ENCODE peak calls at places on chromosome 3, in eight cellular contexts. One of them, this sample, is unnamed.

GRCh38 chr3:32821686-32822296 is 4.0 kb downstream of the TRIM71 start:
- DNase-seq in stimulated activated CD8-positive, alpha-beta memory T cell treated with anti-CD3 and anti-CD28 coated beads, Interleukin-15, amount 100 ng/mL, for 24 hours: no peak
- DNase-seq in GM23338: peak
- DNase-seq in NCI-H1436: no peak
- DNase-seq in stimulated activated naive B cell treated with anti-CD40 and anti-IgM and Interleukin-4, amounts not matched to agents 10 μg/mL and 1 μg/mL and 100 μg/mL, for 72 hours: no peak
- DNase-seq in aorta: no peak
- DNase-seq in heart right ventricle: no peak
- DNase-seq in nephron progenitor cell: peak
- DNase-seq in this sample: no peak

GRCh38 chr3:82293867-82294266 is 532.4 kb upstream of the GBE1 start:
- DNase-seq in stimulated activated naive B cell treated with anti-CD40 and anti-IgM and Interleukin-4, amounts not matched to agents 10 μg/mL and 1 μg/mL and 100 μg/mL, for 72 hours: no peak
- DNase-seq in stimulated activated CD8-positive, alpha-beta memory T cell treated with anti-CD3 and anti-CD28 coated beads, Interleukin-15, amount 100 ng/mL, for 24 hours: no peak
- DNase-seq in heart right ventricle: no peak
- DNase-seq in NCI-H1436: no peak
- DNase-seq in aorta: no peak
- DNase-seq in nephron progenitor cell: no peak
- DNase-seq in GM23338: no peak
- DNase-seq in this sample: no peak

GRCh38 chr3:64343692-64344440 is 118.6 kb upstream of the PRICKLE2 start:
- DNase-seq in aorta: no peak
- DNase-seq in heart right ventricle: no peak
- DNase-seq in GM23338: no peak
- DNase-seq in nephron progenitor cell: no peak
- DNase-seq in stimulated activated CD8-positive, alpha-beta memory T cell treated with anti-CD3 and anti-CD28 coated beads, Interleukin-15, amount 100 ng/mL, for 24 hours: no peak
- DNase-seq in NCI-H1436: no peak
- DNase-seq in stimulated activated naive B cell treated with anti-CD40 and anti-IgM and Interleukin-4, amounts not matched to agents 10 μg/mL and 1 μg/mL and 100 μg/mL, for 72 hours: no peak
- DNase-seq in this sample: no peak

GRCh38 chr3:38578551-38578950 is 70.9 kb downstream of the SCN5A start:
- DNase-seq in GM23338: no peak
- DNase-seq in stimulated activated naive B cell treated with anti-CD40 and anti-IgM and Interleukin-4, amounts not matched to agents 10 μg/mL and 1 μg/mL and 100 μg/mL, for 72 hours: no peak
- DNase-seq in NCI-H1436: no peak
- DNase-seq in aorta: no peak
- DNase-seq in heart right ventricle: no peak
- DNase-seq in nephron progenitor cell: no peak
- DNase-seq in stimulated activated CD8-positive, alpha-beta memory T cell treated with anti-CD3 and anti-CD28 coated beads, Interleukin-15, amount 100 ng/mL, for 24 hours: no peak
- DNase-seq in this sample: no peak

GRCh38 chr3:17154221-17154620 is 269.5 kb downstream of the PLCL2 start:
- DNase-seq in nephron progenitor cell: no peak
- DNase-seq in NCI-H1436: no peak
- DNase-seq in stimulated activated CD8-positive, alpha-beta memory T cell treated with anti-CD3 and anti-CD28 coated beads, Interleukin-15, amount 100 ng/mL, for 24 hours: no peak
- DNase-seq in heart right ventricle: no peak
- DNase-seq in stimulated activated naive B cell treated with anti-CD40 and anti-IgM and Interleukin-4, amounts not matched to agents 10 μg/mL and 1 μg/mL and 100 μg/mL, for 72 hours: no peak
- DNase-seq in aorta: no peak
- DNase-seq in GM23338: no peak
- DNase-seq in this sample: no peak

GRCh38 chr3:138686771-138687221 is 78.2 kb downstream of the FAIM start:
- DNase-seq in NCI-H1436: no peak
- DNase-seq in stimulated activated CD8-positive, alpha-beta memory T cell treated with anti-CD3 and anti-CD28 coated beads, Interleukin-15, amount 100 ng/mL, for 24 hours: no peak
- DNase-seq in nephron progenitor cell: no peak
- DNase-seq in aorta: no peak
- DNase-seq in GM23338: no peak
- DNase-seq in stimulated activated naive B cell treated with anti-CD40 and anti-IgM and Interleukin-4, amounts not matched to agents 10 μg/mL and 1 μg/mL and 100 μg/mL, for 72 hours: peak
- DNase-seq in heart right ventricle: no peak
- DNase-seq in this sample: no peak

GRCh38 chr3:29324180-29324651 is 43.3 kb downstream of the RBMS3 start:
- DNase-seq in NCI-H1436: no peak
- DNase-seq in GM23338: no peak
- DNase-seq in nephron progenitor cell: no peak
- DNase-seq in stimulated activated naive B cell treated with anti-CD40 and anti-IgM and Interleukin-4, amounts not matched to agents 10 μg/mL and 1 μg/mL and 100 μg/mL, for 72 hours: peak
- DNase-seq in aorta: peak
- DNase-seq in stimulated activated CD8-positive, alpha-beta memory T cell treated with anti-CD3 and anti-CD28 coated beads, Interleukin-15, amount 100 ng/mL, for 24 hours: no peak
- DNase-seq in heart right ventricle: peak
- DNase-seq in this sample: no peak

GRCh38 chr3:13140596-13140995 is 67.4 kb upstream of the IQSEC1 start:
- DNase-seq in stimulated activated naive B cell treated with anti-CD40 and anti-IgM and Interleukin-4, amounts not matched to agents 10 μg/mL and 1 μg/mL and 100 μg/mL, for 72 hours: no peak
- DNase-seq in GM23338: no peak
- DNase-seq in heart right ventricle: no peak
- DNase-seq in stimulated activated CD8-positive, alpha-beta memory T cell treated with anti-CD3 and anti-CD28 coated beads, Interleukin-15, amount 100 ng/mL, for 24 hours: no peak
- DNase-seq in nephron progenitor cell: no peak
- DNase-seq in NCI-H1436: no peak
- DNase-seq in aorta: no peak
- DNase-seq in this sample: no peak

GRCh38 chr3:31614162-31614921 is 81.6 kb downstream of the STT3B start:
- DNase-seq in NCI-H1436: no peak
- DNase-seq in nephron progenitor cell: no peak
- DNase-seq in stimulated activated CD8-positive, alpha-beta memory T cell treated with anti-CD3 and anti-CD28 coated beads, Interleukin-15, amount 100 ng/mL, for 24 hours: no peak
- DNase-seq in stimulated activated naive B cell treated with anti-CD40 and anti-IgM and Interleukin-4, amounts not matched to agents 10 μg/mL and 1 μg/mL and 100 μg/mL, for 72 hours: no peak
- DNase-seq in heart right ventricle: no peak
- DNase-seq in aorta: no peak
- DNase-seq in GM23338: no peak
- DNase-seq in this sample: no peak

GRCh38 chr3:184300377-184300717 is 1.3 kb downstream of the PSMD2 start:
- DNase-seq in NCI-H1436: no peak
- DNase-seq in stimulated activated CD8-positive, alpha-beta memory T cell treated with anti-CD3 and anti-CD28 coated beads, Interleukin-15, amount 100 ng/mL, for 24 hours: no peak
- DNase-seq in heart right ventricle: no peak
- DNase-seq in nephron progenitor cell: no peak
- DNase-seq in stimulated activated naive B cell treated with anti-CD40 and anti-IgM and Interleukin-4, amounts not matched to agents 10 μg/mL and 1 μg/mL and 100 μg/mL, for 72 hours: no peak
- DNase-seq in GM23338: no peak
- DNase-seq in aorta: no peak
- DNase-seq in this sample: no peak

GRCh38 chr3:118057086-118057485 is 977.6 kb downstream of the IGSF11 start:
- DNase-seq in nephron progenitor cell: no peak
- DNase-seq in heart right ventricle: no peak
- DNase-seq in NCI-H1436: no peak
- DNase-seq in stimulated activated CD8-positive, alpha-beta memory T cell treated with anti-CD3 and anti-CD28 coated beads, Interleukin-15, amount 100 ng/mL, for 24 hours: no peak
- DNase-seq in aorta: no peak
- DNase-seq in stimulated activated naive B cell treated with anti-CD40 and anti-IgM and Interleukin-4, amounts not matched to agents 10 μg/mL and 1 μg/mL and 100 μg/mL, for 72 hours: no peak
- DNase-seq in GM23338: no peak
- DNase-seq in this sample: no peak

GRCh38 chr3:149415484-149415883 is 38.0 kb upstream of the TM4SF1 start:
- DNase-seq in GM23338: no peak
- DNase-seq in stimulated activated CD8-positive, alpha-beta memory T cell treated with anti-CD3 and anti-CD28 coated beads, Interleukin-15, amount 100 ng/mL, for 24 hours: no peak
- DNase-seq in nephron progenitor cell: no peak
- DNase-seq in NCI-H1436: no peak
- DNase-seq in heart right ventricle: no peak
- DNase-seq in stimulated activated naive B cell treated with anti-CD40 and anti-IgM and Interleukin-4, amounts not matched to agents 10 μg/mL and 1 μg/mL and 100 μg/mL, for 72 hours: no peak
- DNase-seq in aorta: no peak
- DNase-seq in this sample: no peak

GRCh38 chr3:111081008-111081545 is 9.5 kb downstream of the NECTIN3 start:
- DNase-seq in stimulated activated CD8-positive, alpha-beta memory T cell treated with anti-CD3 and anti-CD28 coated beads, Interleukin-15, amount 100 ng/mL, for 24 hours: no peak
- DNase-seq in stimulated activated naive B cell treated with anti-CD40 and anti-IgM and Interleukin-4, amounts not matched to agents 10 μg/mL and 1 μg/mL and 100 μg/mL, for 72 hours: no peak
- DNase-seq in GM23338: no peak
- DNase-seq in nephron progenitor cell: no peak
- DNase-seq in heart right ventricle: no peak
- DNase-seq in NCI-H1436: no peak
- DNase-seq in aorta: no peak
- DNase-seq in this sample: no peak

GRCh38 chr3:119315600-119316312 is 21.6 kb downstream of the ARHGAP31 start:
- DNase-seq in nephron progenitor cell: no peak
- DNase-seq in NCI-H1436: no peak
- DNase-seq in stimulated activated CD8-positive, alpha-beta memory T cell treated with anti-CD3 and anti-CD28 coated beads, Interleukin-15, amount 100 ng/mL, for 24 hours: no peak
- DNase-seq in heart right ventricle: no peak
- DNase-seq in GM23338: no peak
- DNase-seq in aorta: no peak
- DNase-seq in stimulated activated naive B cell treated with anti-CD40 and anti-IgM and Interleukin-4, amounts not matched to agents 10 μg/mL and 1 μg/mL and 100 μg/mL, for 72 hours: no peak
- DNase-seq in this sample: no peak

GRCh38 chr3:128383316-128384235 is 83.1 kb downstream of the DNAJB8 start:
- DNase-seq in stimulated activated naive B cell treated with anti-CD40 and anti-IgM and Interleukin-4, amounts not matched to agents 10 μg/mL and 1 μg/mL and 100 μg/mL, for 72 hours: no peak
- DNase-seq in heart right ventricle: peak
- DNase-seq in stimulated activated CD8-positive, alpha-beta memory T cell treated with anti-CD3 and anti-CD28 coated beads, Interleukin-15, amount 100 ng/mL, for 24 hours: peak
- DNase-seq in aorta: peak
- DNase-seq in NCI-H1436: peak
- DNase-seq in nephron progenitor cell: no peak
- DNase-seq in GM23338: no peak
- DNase-seq in this sample: no peak

GRCh38 chr3:177284383-177284881 is 87.2 kb upstream of the TBL1XR1 start:
- DNase-seq in NCI-H1436: peak
- DNase-seq in aorta: peak
- DNase-seq in stimulated activated CD8-positive, alpha-beta memory T cell treated with anti-CD3 and anti-CD28 coated beads, Interleukin-15, amount 100 ng/mL, for 24 hours: no peak
- DNase-seq in GM23338: peak
- DNase-seq in nephron progenitor cell: no peak
- DNase-seq in heart right ventricle: peak
- DNase-seq in stimulated activated naive B cell treated with anti-CD40 and anti-IgM and Interleukin-4, amounts not matched to agents 10 μg/mL and 1 μg/mL and 100 μg/mL, for 72 hours: no peak
- DNase-seq in this sample: no peak

GRCh38 chr3:195043612-195044144 is 227.3 kb downstream of the XXYLT1 start:
- DNase-seq in stimulated activated CD8-positive, alpha-beta memory T cell treated with anti-CD3 and anti-CD28 coated beads, Interleukin-15, amount 100 ng/mL, for 24 hours: no peak
- DNase-seq in NCI-H1436: no peak
- DNase-seq in nephron progenitor cell: no peak
- DNase-seq in GM23338: no peak
- DNase-seq in heart right ventricle: no peak
- DNase-seq in aorta: no peak
- DNase-seq in stimulated activated naive B cell treated with anti-CD40 and anti-IgM and Interleukin-4, amounts not matched to agents 10 μg/mL and 1 μg/mL and 100 μg/mL, for 72 hours: no peak
- DNase-seq in this sample: no peak

GRCh38 chr3:134804508-134805480 is 9.7 kb downstream of the EPHB1 start:
- DNase-seq in NCI-H1436: no peak
- DNase-seq in GM23338: no peak
- DNase-seq in stimulated activated CD8-positive, alpha-beta memory T cell treated with anti-CD3 and anti-CD28 coated beads, Interleukin-15, amount 100 ng/mL, for 24 hours: no peak
- DNase-seq in aorta: no peak
- DNase-seq in stimulated activated naive B cell treated with anti-CD40 and anti-IgM and Interleukin-4, amounts not matched to agents 10 μg/mL and 1 μg/mL and 100 μg/mL, for 72 hours: no peak
- DNase-seq in heart right ventricle: no peak
- DNase-seq in nephron progenitor cell: no peak
- DNase-seq in this sample: no peak

GRCh38 chr3:12999147-13000140 is 73.8 kb downstream of the IQSEC1 start:
- DNase-seq in aorta: peak
- DNase-seq in nephron progenitor cell: no peak
- DNase-seq in GM23338: no peak
- DNase-seq in NCI-H1436: no peak
- DNase-seq in stimulated activated naive B cell treated with anti-CD40 and anti-IgM and Interleukin-4, amounts not matched to agents 10 μg/mL and 1 μg/mL and 100 μg/mL, for 72 hours: peak
- DNase-seq in heart right ventricle: peak
- DNase-seq in stimulated activated CD8-positive, alpha-beta memory T cell treated with anti-CD3 and anti-CD28 coated beads, Interleukin-15, amount 100 ng/mL, for 24 hours: no peak
- DNase-seq in this sample: no peak

GRCh38 chr3:67384790-67385397 is 269.5 kb downstream of the SUCLG2 start:
- DNase-seq in heart right ventricle: peak
- DNase-seq in aorta: no peak
- DNase-seq in nephron progenitor cell: peak
- DNase-seq in stimulated activated naive B cell treated with anti-CD40 and anti-IgM and Interleukin-4, amounts not matched to agents 10 μg/mL and 1 μg/mL and 100 μg/mL, for 72 hours: no peak
- DNase-seq in stimulated activated CD8-positive, alpha-beta memory T cell treated with anti-CD3 and anti-CD28 coated beads, Interleukin-15, amount 100 ng/mL, for 24 hours: no peak
- DNase-seq in NCI-H1436: no peak
- DNase-seq in GM23338: peak
- DNase-seq in this sample: peak

GRCh38 chr3:51975857-51976549 is 1.1 kb downstream of the ABHD14A start:
- DNase-seq in aorta: peak
- DNase-seq in nephron progenitor cell: peak
- DNase-seq in GM23338: peak
- DNase-seq in stimulated activated CD8-positive, alpha-beta memory T cell treated with anti-CD3 and anti-CD28 coated beads, Interleukin-15, amount 100 ng/mL, for 24 hours: no peak
- DNase-seq in heart right ventricle: peak
- DNase-seq in NCI-H1436: no peak
- DNase-seq in stimulated activated naive B cell treated with anti-CD40 and anti-IgM and Interleukin-4, amounts not matched to agents 10 μg/mL and 1 μg/mL and 100 μg/mL, for 72 hours: no peak
- DNase-seq in this sample: no peak

GRCh38 chr3:66038384-66038725 is 363 bp downstream of the MAGI1 start:
- DNase-seq in heart right ventricle: no peak
- DNase-seq in nephron progenitor cell: no peak
- DNase-seq in aorta: no peak
- DNase-seq in GM23338: no peak
- DNase-seq in NCI-H1436: no peak
- DNase-seq in stimulated activated CD8-positive, alpha-beta memory T cell treated with anti-CD3 and anti-CD28 coated beads, Interleukin-15, amount 100 ng/mL, for 24 hours: no peak
- DNase-seq in stimulated activated naive B cell treated with anti-CD40 and anti-IgM and Interleukin-4, amounts not matched to agents 10 μg/mL and 1 μg/mL and 100 μg/mL, for 72 hours: no peak
- DNase-seq in this sample: no peak

GRCh38 chr3:158663832-158664231 is 8.6 kb downstream of the LXN start:
- DNase-seq in nephron progenitor cell: no peak
- DNase-seq in stimulated activated CD8-positive, alpha-beta memory T cell treated with anti-CD3 and anti-CD28 coated beads, Interleukin-15, amount 100 ng/mL, for 24 hours: no peak
- DNase-seq in GM23338: no peak
- DNase-seq in NCI-H1436: no peak
- DNase-seq in aorta: no peak
- DNase-seq in stimulated activated naive B cell treated with anti-CD40 and anti-IgM and Interleukin-4, amounts not matched to agents 10 μg/mL and 1 μg/mL and 100 μg/mL, for 72 hours: no peak
- DNase-seq in heart right ventricle: no peak
- DNase-seq in this sample: no peak

This sample was measured in neuronal stem cell.